ENCODE peak calls at places on chromosomes 7 and 10, in ten cellular contexts. G is Panc1; R is MM.1S; Q is A673; Z is K562; B is SK-N-SH; C is mesendoderm; P is CD4-positive, CD25-positive, alpha-beta regulatory T cell; W is heart left ventricle; A is DND-41. J is an unnamed sample.
A peak's percentile ranks its signal among the peaks of the same experiment; 100 is the strongest.

GRCh38 chr7:119643558-119643957 is 629.4 kb upstream of the KCND2 start:
- DNase-seq in G (no peak), R (no peak), Q (no peak), Z (no peak), B (no peak), C (no peak), P (no peak), W (no peak), A (no peak), J (no peak)

GRCh38 chr10:1148855-1149620 is 92.9 kb downstream of the WDR37 start:
- DNase-seq in G (no peak), R (no peak), Q (no peak), Z (no peak), B (no peak), C (no peak), P (no peak), W (no peak), A (no peak), J (no peak)

GRCh38 chr7:5278781-5279180 is 4.0 kb upstream of the SLC29A4 start:
- DNase-seq in G (no peak), R (no peak), Q (no peak), Z (no peak), B (no peak), C (no peak), P (no peak), W (no peak), A (no peak), J (peak; percentile 22)

GRCh38 chr7:126589068-126589684 is 663.6 kb downstream of the GRM8 start:
- DNase-seq in G (no peak), R (peak; percentile 30), Q (no peak), Z (no peak), B (no peak), C (no peak), P (no peak), W (no peak), A (peak; percentile 55), J (no peak)

GRCh38 chr10:73899401-73899780 is 11.5 kb upstream of the PLAU start:
- DNase-seq in G (no peak), R (no peak), Q (no peak), Z (no peak), B (no peak), C (peak; percentile 57), P (no peak), W (no peak), A (no peak), J (peak; percentile 92)

GRCh38 chr10:119867317-119867716 is 5.3 kb downstream of the MCMBP start:
- DNase-seq in G (no peak), R (no peak), Q (no peak), Z (no peak), B (no peak), C (no peak), P (no peak), W (no peak), A (no peak), J (no peak)

GRCh38 chr10:95818663-95819062 is 62.7 kb downstream of the ENTPD1 start:
- DNase-seq in G (no peak), R (no peak), Q (no peak), Z (no peak), B (no peak), C (peak; percentile 48), P (no peak), W (no peak), A (no peak), J (peak; percentile 83)

GRCh38 chr10:80382989-80383388 is 25.4 kb upstream of the PRXL2A start:
- DNase-seq in G (peak; percentile 15), R (peak; percentile 58), Q (peak; percentile 62), Z (peak; percentile 57), B (peak; percentile 68), C (peak; percentile 78), P (peak; percentile 75), W (peak; percentile 27), A (peak; percentile 36), J (peak; percentile 70)

GRCh38 chr10:88428442-88428841 is 154.7 kb downstream of the RNLS start:
- DNase-seq in G (no peak), R (no peak), Q (no peak), Z (peak; percentile 10), B (peak; percentile 4), C (peak; percentile 45), P (no peak), W (no peak), A (no peak), J (no peak)

GRCh38 chr10:37754538-37755323 is 102.7 kb downstream of the ZNF248 start:
- DNase-seq in G (peak; percentile 2), R (peak; percentile 54), Q (peak; percentile 22), Z (peak; percentile 28), B (peak; percentile 32), C (peak; percentile 11), P (peak; percentile 7), W (no peak), A (peak; percentile 51), J (no peak)

GRCh38 chr7:93575555-93576397 is 1.3 kb upstream of the CALCR start:
- DNase-seq in G (no peak), R (no peak), Q (peak; percentile 7), Z (no peak), B (peak; percentile 50), C (peak; percentile 51), P (no peak), W (no peak), A (no peak), J (no peak)

GRCh38 chr7:153886506-153887391 is 165.4 kb upstream of the DPP6 start:
- DNase-seq in G (no peak), R (no peak), Q (no peak), Z (no peak), B (peak; percentile 73), C (peak; percentile 63), P (no peak), W (no peak), A (no peak), J (no peak)

GRCh38 chr10:110488944-110489343 is 8.8 kb upstream of the DUSP5 start:
- DNase-seq in G (no peak), R (no peak), Q (no peak), Z (no peak), B (no peak), C (no peak), P (no peak), W (no peak), A (no peak), J (no peak)

GRCh38 chr7:107105591-107106245 is 61.2 kb downstream of the PRKAR2B start:
- DNase-seq in G (no peak), R (no peak), Q (no peak), Z (no peak), B (no peak), C (peak; percentile 65), P (no peak), W (no peak), A (no peak), J (no peak)

GRCh38 chr7:119900996-119901395 is 372.0 kb upstream of the KCND2 start:
- DNase-seq in G (no peak), R (no peak), Q (no peak), Z (peak; percentile 52), B (no peak), C (no peak), P (no peak), W (no peak), A (no peak), J (no peak)

GRCh38 chr7:71364559-71364958 is 232.6 kb downstream of the GALNT17 start:
- DNase-seq in G (no peak), R (no peak), Q (no peak), Z (no peak), B (no peak), C (peak; percentile 79), P (no peak), W (no peak), A (no peak), J (no peak)
- H3K4me1 ChIP-seq in G (no peaks in the 10 kb centered on the region), R (no peaks in the 10 kb centered on the region), Q (no peaks in the 10 kb centered on the region), Z (no peaks in the 10 kb centered on the region), B (no peaks in the 10 kb centered on the region), C (peaks cover 4% of the 10 kb centered on the region), P (no peaks in the 10 kb centered on the region), W (no peaks in the 10 kb centered on the region), A (no peaks in the 10 kb centered on the region), J (no peaks in the 10 kb centered on the region)

GRCh38 chr7:150338166-150338829 is 3.1 kb downstream of the RARRES2 start:
- DNase-seq in G (no peak), R (no peak), Q (no peak), Z (no peak), B (no peak), C (no peak), P (no peak), W (no peak), A (no peak), J (no peak)
- H3K4me1 ChIP-seq in G (peaks cover 3% of the 10 kb centered on the region), R (no peaks in the 10 kb centered on the region), Q (peaks cover 5% of the 10 kb centered on the region), Z (no peaks in the 10 kb centered on the region), B (no peaks in the 10 kb centered on the region), C (peaks cover 7% of the 10 kb centered on the region), P (peaks cover 5% of the 10 kb centered on the region), W (no peaks in the 10 kb centered on the region), A (no peaks in the 10 kb centered on the region), J (no peaks in the 10 kb centered on the region)

GRCh38 chr7:102304668-102305067 is 18.0 kb downstream of the SH2B2 start:
- DNase-seq in G (no peak), R (no peak), Q (no peak), Z (no peak), B (no peak), C (no peak), P (no peak), W (no peak), A (no peak), J (no peak)
- H3K4me1 ChIP-seq in G (peaks cover 3% of the 10 kb centered on the region), R (peaks cover 57% of the 10 kb centered on the region), Q (no peaks in the 10 kb centered on the region), Z (no peaks in the 10 kb centered on the region), B (no peaks in the 10 kb centered on the region), C (peaks cover 8% of the 10 kb centered on the region), P (peaks cover 16% of the 10 kb centered on the region), W (peaks cover 2% of the 10 kb centered on the region), A (no peaks in the 10 kb centered on the region), J (no peaks in the 10 kb centered on the region)

GRCh38 chr10:78173360-78174020 is 139.8 kb downstream of the RPS24 start:
- DNase-seq in G (no peak), R (no peak), Q (no peak), Z (no peak), B (no peak), C (peak; percentile 28), P (no peak), W (no peak), A (no peak), J (no peak)

GRCh38 chr10:78176320-78177012 is 142.8 kb downstream of the RPS24 start:
- DNase-seq in G (no peak), R (no peak), Q (no peak), Z (no peak), B (no peak), C (no peak), P (no peak), W (no peak), A (no peak), J (no peak)

GRCh38 chr10:78177013-78177370 is 143.3 kb downstream of the RPS24 start:
- DNase-seq in G (no peak), R (no peak), Q (no peak), Z (no peak), B (no peak), C (no peak), P (no peak), W (no peak), A (no peak), J (no peak)

GRCh38 chr10:78177431-78178185 is 143.9 kb downstream of the RPS24 start:
- DNase-seq in G (no peak), R (no peak), Q (peak; percentile 72), Z (no peak), B (no peak), C (no peak), P (no peak), W (no peak), A (no peak), J (no peak)

DNA sequence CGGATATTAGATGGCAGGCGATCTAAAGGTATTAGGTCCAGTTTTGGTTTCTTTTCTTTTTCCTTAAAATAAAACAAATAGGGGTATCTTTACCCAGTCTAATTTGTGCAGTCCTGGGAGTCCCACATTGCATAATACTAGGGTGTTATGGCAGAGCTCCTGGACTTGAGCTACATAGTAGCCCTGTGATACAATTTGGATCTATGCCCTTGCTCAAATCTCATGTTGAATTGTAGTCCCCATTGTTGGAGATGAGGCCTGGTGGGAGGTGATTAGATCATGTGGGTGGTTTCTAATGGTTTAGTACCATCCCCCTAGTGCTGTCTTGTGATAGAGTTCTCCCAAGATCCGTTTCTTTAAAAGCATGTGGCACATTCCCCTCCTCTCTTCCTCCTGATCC is 141.8 kb downstream of the RPS24 start:
- DNase-seq in G (no peak), R (no peak), Q (peak; percentile 36), Z (no peak), B (no peak), C (peak; percentile 13), P (no peak), W (no peak), A (no peak), J (no peak)
- H3K4me1 ChIP-seq in G (no peaks in the 10 kb centered on the region), R (no peaks in the 10 kb centered on the region), Q (peaks cover 10% of the 10 kb centered on the region), Z (no peaks in the 10 kb centered on the region), B (no peaks in the 10 kb centered on the region), C (peaks cover 2% of the 10 kb centered on the region), P (no peaks in the 10 kb centered on the region), W (no peaks in the 10 kb centered on the region), A (no peaks in the 10 kb centered on the region), J (no peaks in the 10 kb centered on the region)

J was measured in endothelial cell of umbilical vein.